ENCODE peak calls at places on chromosomes 3 and 15, in nine cellular contexts. P, Q, D, L, C, G, M, X and Y are unnamed samples.

GRCh38 chr15:71215126-71215894 is 100.0 kb downstream of the THSD4 start:
- DNase-seq in P (no peak), Q (no peak), D (no peak), L (no peak), C (no peak), G (no peak), M (no peak), X (no peak), Y (no peak)

GRCh38 chr3:100796556-100796955 is 87.3 kb downstream of the TFG start:
- DNase-seq in P (no peak), Q (no peak), D (peak; percentile 14), L (peak; percentile 19), C (no peak), G (no peak), M (no peak), X (no peak), Y (no peak)

GRCh38 chr3:109275702-109276293 is 40.5 kb downstream of the DPPA2 start:
- DNase-seq in P (no peak), Q (no peak), D (peak; percentile 64), L (peak; percentile 14), C (no peak), G (peak; percentile 55), M (peak; percentile 31), X (peak; percentile 10), Y (no peak)

GRCh38 chr3:112568642-112569041 is 6.8 kb downstream of the SLC35A5 start:
- DNase-seq in P (no peak), Q (no peak), D (no peak), L (peak; percentile 54), C (no peak), G (no peak), M (no peak), X (no peak), Y (no peak)

GRCh38 chr3:156682963-156683362 is 8.6 kb downstream of the TIPARP start:
- DNase-seq in P (no peak), Q (no peak), D (no peak), L (no peak), C (no peak), G (no peak), M (no peak), X (no peak), Y (no peak)

GRCh38 chr3:163056874-163057497 is 1560.4 kb downstream of the OTOL1 start:
- DNase-seq in P (no peak), Q (no peak), D (peak; percentile 56), L (peak; percentile 5), C (no peak), G (peak; percentile 57), M (peak; percentile 50), X (no peak), Y (no peak)

GRCh38 chr3:194100856-194101390 is 35.0 kb upstream of the HES1 start:
- DNase-seq in P (no peak), Q (no peak), D (no peak), L (no peak), C (no peak), G (no peak), M (no peak), X (no peak), Y (no peak)

GRCh38 chr3:18134386-18135082 is 290.6 kb downstream of the SATB1 start:
- DNase-seq in P (no peak), Q (no peak), D (peak; percentile 13), L (peak; percentile 63), C (no peak), G (no peak), M (no peak), X (no peak), Y (no peak)

GRCh38 chr15:29774900-29775299 is 47.4 kb downstream of the TJP1 start:
- DNase-seq in P (no peak), Q (no peak), D (peak; percentile 87), L (peak; percentile 81), C (no peak), G (no peak), M (no peak), X (peak; percentile 77), Y (no peak)

GRCh38 chr3:59381282-59381681 is 331.5 kb upstream of the CFAP20DC start:
- DNase-seq in P (no peak), Q (no peak), D (no peak), L (no peak), C (no peak), G (no peak), M (no peak), X (no peak), Y (no peak)

GRCh38 chr15:98727115-98728040 is 79.0 kb downstream of the IGF1R start:
- DNase-seq in P (peak; percentile 91), Q (peak; percentile 85), D (peak; percentile 93), L (peak; percentile 95), C (peak; percentile 95), G (peak; percentile 82), M (peak; percentile 83), X (peak; percentile 98), Y (peak; percentile 65)
- H3K4me3 ChIP-seq in P (peak overlapping the region; percentile 20), Q (no peak overlapping the region), D (peak overlapping the region; percentile 17), L (no peak overlapping the region), C (peak overlapping the region; percentile 25), G (no peak overlapping the region), M (no peak overlapping the region), X (no peak overlapping the region), Y (peak overlapping the region; percentile 54)

GRCh38 chr3:176469694-176470205 is 727.5 kb downstream of the TBL1XR1 start:
- DNase-seq in P (no peak), Q (no peak), D (peak; percentile 32), L (no peak), C (no peak), G (peak; percentile 1), M (no peak), X (no peak), Y (no peak)
- H3K9me3 ChIP-seq in P (no peaks in the 10 kb centered on the region), Q (no peaks in the 10 kb centered on the region), D (no peaks in the 10 kb centered on the region), L (no peaks in the 10 kb centered on the region), C (no peaks in the 10 kb centered on the region), G (no peaks in the 10 kb centered on the region), M (no peaks in the 10 kb centered on the region), X (no peaks in the 10 kb centered on the region), Y (no peaks in the 10 kb centered on the region)

DNA sequence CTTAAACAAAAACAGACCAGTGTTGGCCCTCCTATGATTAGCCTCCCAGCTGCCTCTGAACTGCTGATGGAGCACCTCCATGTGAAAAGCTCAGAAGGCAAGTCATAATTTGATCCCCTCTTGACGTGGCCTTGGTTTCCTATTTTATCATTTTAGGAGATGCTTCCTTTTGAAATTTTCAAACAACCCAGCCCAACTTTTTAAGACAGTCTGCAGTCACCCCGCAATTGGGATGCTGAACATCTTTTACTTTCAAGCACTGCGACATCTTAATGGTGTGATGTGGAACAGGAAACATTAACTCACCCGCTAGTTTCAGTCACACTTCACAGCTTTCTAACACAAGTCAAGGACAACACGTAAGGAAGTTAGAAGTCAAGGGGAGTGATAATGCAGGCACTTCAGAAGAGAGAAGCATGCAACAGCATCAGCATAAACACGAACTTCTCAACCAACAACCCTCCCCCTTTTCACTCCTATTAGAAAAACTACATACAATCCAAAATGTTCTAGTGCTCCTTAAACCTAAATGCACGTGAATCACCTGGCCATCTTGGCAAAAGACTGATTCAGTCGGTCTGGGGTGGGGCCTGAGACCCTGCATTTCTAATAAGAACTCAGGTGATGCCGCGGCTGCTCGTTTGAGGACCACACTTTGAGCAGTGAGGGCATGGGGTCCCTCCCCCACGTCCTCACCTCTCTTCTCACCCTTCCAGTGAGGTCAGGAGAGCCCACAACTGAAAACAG is 161.5 kb downstream of the FOXP1 start:
- DNase-seq in P (no peak), Q (no peak), D (no peak), L (no peak), C (no peak), G (no peak), M (no peak), X (no peak), Y (no peak)
- H3K4me3 ChIP-seq in P (no peak overlapping the region), Q (no peak overlapping the region), D (no peak overlapping the region), L (no peak overlapping the region), C (no peak overlapping the region), G (no peak overlapping the region), M (no peak overlapping the region), X (no peak overlapping the region), Y (no peak overlapping the region)

GRCh38 chr15:25090073-25090733 is 135.4 kb downstream of the SNRPN start:
- DNase-seq in P (no peak), Q (no peak), D (no peak), L (no peak), C (no peak), G (no peak), M (no peak), X (no peak), Y (no peak)

GRCh38 chr15:25092661-25093060 is 137.9 kb downstream of the SNRPN start:
- DNase-seq in P (no peak), Q (no peak), D (no peak), L (no peak), C (no peak), G (no peak), M (no peak), X (no peak), Y (no peak)

GRCh38 chr15:25089577-25089976 is 134.8 kb downstream of the SNRPN start:
- DNase-seq in P (no peak), Q (no peak), D (no peak), L (no peak), C (peak; percentile 12), G (no peak), M (no peak), X (no peak), Y (no peak)

GRCh38 chr15:25093455-25094029 is 138.8 kb downstream of the SNRPN start:
- DNase-seq in P (no peak), Q (no peak), D (no peak), L (no peak), C (no peak), G (no peak), M (peak; percentile 4), X (no peak), Y (no peak)

DNA sequence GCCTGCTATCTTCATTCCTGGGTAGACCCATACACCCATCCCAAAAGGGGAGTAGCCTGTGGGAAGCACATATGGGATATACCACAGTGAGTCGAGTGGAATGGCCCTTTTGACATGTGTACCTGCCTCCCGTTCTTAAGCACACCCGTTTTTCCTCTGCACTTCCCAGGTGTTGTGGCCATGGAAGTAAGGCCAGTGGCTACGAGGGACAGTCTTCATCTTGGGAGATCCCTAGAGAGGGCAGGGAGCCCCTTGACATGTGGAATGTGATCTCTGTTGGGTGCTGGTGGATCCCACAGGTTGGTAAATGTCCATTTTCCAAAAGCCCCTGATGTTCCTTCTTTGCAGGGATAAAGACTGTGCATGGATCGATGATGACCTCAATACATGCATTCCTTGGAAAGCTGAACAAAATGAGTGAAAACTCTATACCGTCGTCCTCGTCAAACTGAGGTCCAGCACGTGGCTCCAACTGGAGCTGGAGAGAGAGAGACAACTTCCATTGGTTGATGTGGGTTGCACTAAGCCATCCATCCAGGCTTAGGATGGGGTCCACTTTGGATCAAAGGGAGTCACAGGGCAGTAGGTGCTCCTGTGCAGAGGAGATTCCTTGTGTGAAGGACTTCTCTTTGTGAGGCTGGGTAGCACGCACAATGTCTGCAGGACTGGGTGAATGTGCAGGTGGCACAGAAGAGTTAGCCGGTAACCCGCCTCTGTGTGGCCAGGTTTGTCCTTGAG is 136.8 kb downstream of the SNRPN start:
- DNase-seq in P (no peak), Q (no peak), D (no peak), L (no peak), C (no peak), G (no peak), M (no peak), X (no peak), Y (no peak)
- H3K9me3 ChIP-seq in P (peaks cover 68% of the 10 kb centered on the region), Q (peaks cover 90% of the 10 kb centered on the region), D (peaks cover 2% of the 10 kb centered on the region), L (peaks cover 52% of the 10 kb centered on the region), C (peaks cover 5% of the 10 kb centered on the region), G (no peaks in the 10 kb centered on the region), M (peaks cover 4% of the 10 kb centered on the region), X (peaks cover 6% of the 10 kb centered on the region), Y (peaks cover 29% of the 10 kb centered on the region)